ENCODE peak calls at places on chromosomes 12 and 14, in eight cellular contexts. W is cardiac fibroblast; V is activated naive CD4-positive, alpha-beta T cell treated with Interleukin-2 at 50 U/mL for 16 hours; C is psoas muscle; N is NCI-H1048; X is stimulated activated CD8-positive, alpha-beta memory T cell treated with anti-CD3 and anti-CD28 coated beads, Interleukin-4, amount 100 ng/mL, for 24 hours; E is left lung; Q is sigmoid colon. B is an unnamed sample.

GRCh38 chr12:127620956-127621355 is 646.0 kb upstream of the TMEM132C start:
- DNase-seq in X (no peak), V (no peak), N (no peak), W (no peak), C (no peak), E (no peak), Q (no peak), B (no peak)

GRCh38 chr12:59823535-59823934 is 227.7 kb downstream of the SLC16A7 start:
- DNase-seq in Q (no peak), X (no peak), N (no peak), W (no peak), E (no peak), V (no peak), C (no peak), B (no peak)

GRCh38 chr12:78519422-78519821 is 345.2 kb upstream of the SYT1 start:
- DNase-seq in X (no peak), V (no peak), E (peak; percentile 20), W (no peak), C (no peak), Q (no peak), N (no peak), B (no peak)

GRCh38 chr14:27184371-27184901 is 586.6 kb upstream of the NOVA1 start:
- DNase-seq in W (no peak), X (no peak), N (no peak), C (no peak), Q (no peak), V (no peak), E (no peak), B (no peak)

GRCh38 chr12:28535216-28535615 is 345.0 kb downstream of the CCDC91 start:
- DNase-seq in N (no peak), X (no peak), W (peak; percentile 63), E (no peak), C (no peak), Q (no peak), V (no peak), B (no peak)

GRCh38 chr12:92244036-92244435 is 98.4 kb upstream of the BTG1 start:
- DNase-seq in C (no peak), E (no peak), Q (peak; percentile 73), W (peak; percentile 84), V (no peak), N (no peak), X (no peak), B (no peak)

GRCh38 chr14:60736494-60736893 is 1.9 kb downstream of the MNAT1 start:
- DNase-seq in X (no peak), N (no peak), W (peak; percentile 66), C (no peak), V (no peak), Q (no peak), E (no peak), B (no peak)

GRCh38 chr12:95228617-95229016 is 11.0 kb downstream of the VEZT start:
- DNase-seq in C (no peak), Q (no peak), E (no peak), N (no peak), V (no peak), W (no peak), X (no peak), B (no peak)

GRCh38 chr12:15712823-15713663 is 76.1 kb downstream of the EPS8 start:
- DNase-seq in W (peak; percentile 56), Q (peak; percentile 61), N (no peak), E (no peak), C (no peak), V (no peak), X (no peak), B (peak; percentile 98)

B was measured in LoVo.